ENCODE peak calls at places on chromosome 10, in seven cellular contexts. Z, N, D, A, X, Q and H are unnamed samples.

GRCh38 chr10:26790596-26790995 is 70.2 kb downstream of the ABI1 start:
- DNase-seq in X (no peak), Z (no peak), N (no peak), D (no peak), Q (no peak), A (no peak), H (no peak)

GRCh38 chr10:89655722-89656121 is 10.7 kb upstream of the PANK1 start:
- DNase-seq in Q (no peak), X (no peak), Z (no peak), A (no peak), D (no peak), N (no peak), H (no peak)

GRCh38 chr10:44955408-44956070 is 4.1 kb upstream of the RASSF4 start:
- DNase-seq in Z (no peak), A (no peak), X (no peak), N (peak), D (no peak), Q (no peak), H (no peak)

GRCh38 chr10:44843484-44843883 is 67.7 kb upstream of the TMEM72 start:
- DNase-seq in Z (no peak), Q (no peak), X (no peak), D (no peak), A (no peak), N (no peak), H (no peak)

GRCh38 chr10:112763916-112764520 is 186.0 kb upstream of the TCF7L2 start:
- DNase-seq in X (no peak), A (no peak), D (no peak), Q (peak), N (no peak), Z (no peak), H (no peak)

GRCh38 chr10:30705086-30705624 is 75.6 kb upstream of the LYZL2 start:
- DNase-seq in D (no peak), Q (no peak), A (no peak), X (no peak), N (no peak), Z (no peak), H (no peak)

GRCh38 chr10:133441780-133442179 is 12.0 kb upstream of the SCART1 start:
- DNase-seq in N (no peak), D (peak), Z (no peak), A (no peak), Q (no peak), X (no peak), H (no peak)

GRCh38 chr10:53749439-53749838 is 976.9 kb upstream of the MBL2 start:
- DNase-seq in N (no peak), D (no peak), A (no peak), Z (no peak), Q (no peak), X (no peak), H (no peak)

GRCh38 chr10:30488319-30488718 is 54.3 kb downstream of the MAP3K8 start:
- DNase-seq in A (no peak), X (no peak), Z (no peak), N (no peak), D (no peak), Q (no peak), H (no peak)

GRCh38 chr10:130741901-130742625 is 569.5 kb downstream of the TCERG1L start:
- DNase-seq in A (no peak), Q (no peak), N (no peak), Z (peak), D (no peak), X (no peak), H (no peak)

GRCh38 chr10:77628906-77629730 is 8.5 kb downstream of the KCNMA1 start:
- DNase-seq in N (no peak), Q (no peak), D (no peak), X (no peak), A (no peak), Z (no peak), H (no peak)

GRCh38 chr10:13788701-13789447 is 202.1 kb downstream of the PRPF18 start:
- DNase-seq in D (no peak), Q (no peak), X (peak), A (no peak), Z (no peak), N (peak), H (no peak)

GRCh38 chr10:23001901-23002516 is 74.2 kb downstream of the ARMC3 start:
- DNase-seq in Z (no peak), N (no peak), X (no peak), A (no peak), D (no peak), Q (no peak), H (no peak)

GRCh38 chr10:119456435-119456810 is 86.1 kb downstream of the RGS10 start:
- DNase-seq in N (no peak), Q (no peak), Z (no peak), A (no peak), D (no peak), X (no peak), H (no peak)

GRCh38 chr10:76942556-76943416 is 694.8 kb downstream of the KCNMA1 start:
- DNase-seq in D (no peak), N (no peak), X (no peak), Q (no peak), Z (no peak), A (no peak), H (no peak)

DNA sequence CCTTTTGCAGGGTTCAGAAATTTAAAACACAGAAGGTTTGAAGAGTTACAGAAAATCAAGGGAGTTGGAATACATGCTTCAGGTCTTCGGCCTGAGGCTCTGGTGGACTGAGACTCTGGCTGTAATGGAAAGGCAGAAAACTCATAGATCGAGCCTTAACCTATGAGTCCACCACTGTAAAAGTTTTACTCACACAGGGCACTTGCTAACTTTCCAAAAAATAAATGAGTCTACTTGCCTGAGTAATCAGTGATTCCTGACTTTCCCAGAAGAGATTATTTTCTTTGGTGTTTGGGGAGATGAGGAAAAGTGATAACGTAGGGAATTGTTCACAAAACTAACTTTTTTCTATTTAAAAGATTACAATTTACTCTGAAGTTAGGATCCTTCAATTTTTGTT is 108.0 kb downstream of the MBL2 start:
- DNase-seq in X (no peak), N (no peak), Q (no peak), A (no peak), Z (no peak), D (no peak), H (no peak)
- TF ChIP-seq CTCF in X (no peak), N (no peak), Q (no peak), A (no peak), Z (no peak), D (no peak), H (no peak)

DNA sequence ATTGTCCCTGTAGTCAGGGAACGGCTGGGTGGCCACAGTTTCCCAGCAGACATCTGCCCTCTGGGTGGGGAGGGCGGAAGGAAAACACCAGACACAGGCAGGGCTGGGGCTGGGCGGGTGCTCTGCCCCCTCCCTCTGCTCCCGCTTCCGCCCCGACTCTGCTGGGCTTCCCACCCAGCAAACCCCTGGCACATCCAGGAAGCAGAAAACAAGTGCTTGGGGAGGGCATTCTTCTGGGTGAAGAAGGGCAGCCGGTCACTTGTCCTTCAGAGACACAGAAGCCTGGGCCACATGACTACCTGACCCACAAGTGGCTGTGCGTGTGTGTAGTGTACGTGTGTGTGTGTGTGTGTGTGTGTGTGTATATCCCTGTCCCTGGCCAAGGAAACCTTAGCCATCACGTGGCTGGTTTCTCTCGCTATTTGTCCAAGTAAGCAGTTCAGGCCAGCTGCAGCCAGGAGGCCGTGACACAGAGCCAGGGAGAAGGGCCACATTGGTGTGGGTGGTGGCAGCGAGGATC is 77.9 kb downstream of the ZMIZ1 start:
- DNase-seq in D (peak), X (peak), Q (no peak), N (peak), Z (no peak), A (no peak), H (no peak)
- TF ChIP-seq CTCF in D (no peak), X (no peak), Q (peak), N (peak), Z (no peak), A (no peak), H (no peak)

GRCh38 chr10:94349327-94349726 is 13.4 kb downstream of the NOC3L start:
- DNase-seq in N (no peak), D (no peak), Z (no peak), A (no peak), X (no peak), Q (no peak), H (no peak)
- TF ChIP-seq CTCF in N (no peak), D (no peak), Z (no peak), A (no peak), X (no peak), Q (no peak), H (no peak)

GRCh38 chr10:124533266-124533665 is 71.6 kb downstream of the LHPP start:
- DNase-seq in Q (no peak), X (no peak), Z (no peak), A (no peak), D (no peak), N (no peak), H (no peak)

GRCh38 chr10:124534821-124535601 is 73.4 kb downstream of the LHPP start:
- DNase-seq in A (no peak), Q (no peak), D (no peak), N (no peak), Z (no peak), X (no peak), H (no peak)

GRCh38 chr10:124532788-124533187 is 71.2 kb downstream of the LHPP start:
- DNase-seq in N (no peak), Q (no peak), A (no peak), D (no peak), Z (no peak), X (no peak), H (no peak)

GRCh38 chr10:124535731-124536495 is 74.3 kb downstream of the LHPP start:
- DNase-seq in Z (no peak), D (no peak), A (no peak), X (no peak), Q (no peak), N (no peak), H (peak)

GRCh38 chr10:124534231-124534798 is 72.7 kb downstream of the LHPP start:
- DNase-seq in Z (no peak), A (peak), D (no peak), X (no peak), Q (no peak), N (peak), H (peak)
- TF ChIP-seq CTCF in Z (no peak), A (no peak), D (no peak), X (peak), Q (no peak), N (peak), H (peak)

GRCh38 chr10:3902809-3903410 is 117.9 kb upstream of the KLF6 start:
- DNase-seq in Q (no peak), X (no peak), N (no peak), A (no peak), D (no peak), Z (no peak), H (no peak)

GRCh38 chr10:3898821-3899220 is 113.8 kb upstream of the KLF6 start:
- DNase-seq in Q (no peak), Z (no peak), N (no peak), D (no peak), A (no peak), X (no peak), H (no peak)

GRCh38 chr10:3901370-3901769 is 116.4 kb upstream of the KLF6 start:
- DNase-seq in Z (no peak), D (no peak), X (no peak), N (no peak), Q (no peak), A (no peak), H (no peak)

GRCh38 chr10:3904419-3904975 is 119.5 kb upstream of the KLF6 start:
- DNase-seq in D (no peak), Z (no peak), Q (no peak), A (no peak), X (no peak), N (no peak), H (no peak)

DNA sequence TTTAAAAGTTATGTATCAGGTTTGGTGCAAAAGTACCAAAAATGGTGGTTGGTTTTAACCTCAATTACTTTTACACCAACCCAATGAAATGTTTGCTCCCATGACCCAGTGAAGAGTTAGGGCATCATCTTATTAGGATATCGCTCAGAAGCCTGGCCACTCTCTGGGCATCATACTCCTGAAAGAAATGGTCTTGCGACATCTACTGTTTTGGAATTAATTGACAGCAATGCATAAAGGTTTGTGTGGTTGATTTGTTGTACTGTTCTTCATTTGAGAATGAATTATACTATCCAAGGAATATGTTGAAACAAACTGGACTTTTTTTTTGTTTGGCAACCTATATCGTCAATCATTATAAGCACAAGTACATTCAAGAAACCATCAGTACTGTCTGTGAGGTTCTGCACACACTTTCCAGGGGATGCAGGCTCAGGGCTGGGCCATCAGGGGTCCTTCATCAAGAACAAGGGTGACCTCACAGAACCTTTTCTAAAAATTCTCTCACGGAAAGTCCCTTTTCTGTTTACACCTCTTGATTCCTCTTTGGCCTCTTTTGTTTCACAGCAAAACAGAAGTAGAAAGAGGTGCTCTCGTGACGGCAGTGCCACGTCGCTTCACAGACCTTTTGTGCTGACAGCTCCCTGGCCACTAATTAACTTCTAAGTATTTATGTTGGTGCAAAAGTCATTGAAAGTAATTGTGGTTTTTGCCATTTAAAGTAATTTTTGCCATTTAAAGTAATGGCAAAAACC is 117.2 kb upstream of the KLF6 start:
- DNase-seq in A (no peak), Q (no peak), D (no peak), N (peak), X (no peak), Z (no peak), H (peak)
- TF ChIP-seq CTCF in A (no peak), Q (no peak), D (no peak), N (no peak), X (no peak), Z (no peak), H (peak)

GRCh38 chr10:75904499-75905283 is 473.3 kb downstream of the LRMDA start:
- DNase-seq in N (no peak), Q (no peak), X (no peak), D (no peak), A (no peak), Z (no peak), H (no peak)

GRCh38 chr10:75911426-75911825 is 480.0 kb downstream of the LRMDA start:
- DNase-seq in D (no peak), N (no peak), X (no peak), Z (no peak), Q (no peak), A (no peak), H (no peak)

GRCh38 chr10:75910032-75910431 is 478.6 kb downstream of the LRMDA start:
- DNase-seq in A (no peak), N (no peak), D (no peak), X (no peak), Q (no peak), Z (no peak), H (no peak)
- TF ChIP-seq CTCF in A (no peak), N (peak), D (no peak), X (peak), Q (peak), Z (peak), H (no peak)

GRCh38 chr10:71834343-71834674 is 16.7 kb downstream of the PSAP start:
- DNase-seq in X (peak), Z (no peak), A (no peak), N (no peak), D (no peak), Q (no peak), H (no peak)

GRCh38 chr10:71838264-71839211 is 12.5 kb downstream of the PSAP start:
- DNase-seq in D (no peak), X (no peak), Z (no peak), Q (no peak), A (no peak), N (no peak), H (no peak)

GRCh38 chr10:71835671-71836593 is 15.1 kb downstream of the PSAP start:
- DNase-seq in Q (no peak), N (peak), D (no peak), A (no peak), X (peak), Z (no peak), H (peak)

GRCh38 chr10:71836594-71836970 is 14.5 kb downstream of the PSAP start:
- DNase-seq in A (no peak), N (no peak), Z (no peak), X (peak), D (no peak), Q (no peak), H (no peak)

GRCh38 chr10:71837085-71837827 is 13.8 kb downstream of the PSAP start:
- DNase-seq in Q (no peak), D (no peak), A (no peak), Z (peak), X (peak), N (no peak), H (no peak)
- TF ChIP-seq CTCF in Q (peak), D (no peak), A (no peak), Z (peak), X (peak), N (peak), H (peak)

DNA sequence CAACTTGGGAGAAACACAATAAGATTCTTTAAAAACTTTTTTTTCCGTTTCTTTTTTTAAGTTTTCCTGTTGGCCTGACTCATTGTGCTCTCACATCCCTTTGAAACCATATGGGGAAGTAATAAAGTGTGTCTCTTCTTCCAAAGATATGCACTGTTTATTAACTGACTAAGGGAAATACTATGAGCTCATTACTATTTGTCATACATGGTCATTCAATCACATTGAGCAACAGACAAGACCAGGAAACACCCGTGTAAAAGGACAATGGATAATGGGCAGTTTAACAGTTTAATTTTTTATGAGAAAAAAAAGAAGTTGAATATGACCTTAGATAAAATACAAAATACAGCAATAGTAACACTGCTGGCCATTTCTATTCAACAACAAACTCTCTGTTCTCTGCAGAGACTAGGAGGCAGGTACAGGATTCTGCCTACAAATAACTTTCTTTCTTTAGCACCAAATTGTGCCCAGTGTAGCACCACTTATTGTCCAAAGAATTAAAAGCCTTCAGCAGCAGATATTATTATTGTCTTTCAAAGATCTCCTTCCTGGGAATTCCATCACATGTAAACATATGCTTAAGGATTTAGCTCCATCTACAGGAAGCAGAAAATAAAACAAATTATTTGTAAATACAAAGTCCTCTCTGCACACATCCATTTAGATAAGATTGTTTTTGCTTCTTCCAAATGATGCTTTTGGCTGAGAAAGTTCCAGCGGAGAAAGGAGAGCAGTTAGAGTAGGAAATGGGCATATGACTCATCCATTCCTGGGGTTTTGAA is 55.0 kb upstream of the AKR1E2 start:
- DNase-seq in X (no peak), D (no peak), Z (no peak), Q (peak), N (no peak), A (no peak), H (no peak)
- TF ChIP-seq CTCF in X (peak), D (no peak), Z (no peak), Q (peak), N (peak), A (no peak), H (peak)

GRCh38 chr10:43362191-43362839 is 9.1 kb upstream of the FXYD4 start:
- DNase-seq in X (peak), A (peak), Q (peak), Z (peak), N (peak), D (peak), H (peak)
- TF ChIP-seq CTCF in X (peak), A (no peak), Q (peak), Z (peak), N (peak), D (peak), H (peak)

GRCh38 chr10:46539596-46540411 is 16.7 kb downstream of the GPRIN2 start:
- DNase-seq in X (no peak), A (no peak), Q (peak), D (peak), Z (peak), N (no peak), H (no peak)

GRCh38 chr10:46540412-46541016 is 15.9 kb downstream of the GPRIN2 start:
- DNase-seq in X (peak), Z (peak), N (no peak), D (peak), Q (no peak), A (no peak), H (no peak)

GRCh38 chr10:46542567-46543323 is 13.7 kb downstream of the GPRIN2 start:
- DNase-seq in X (peak), Q (no peak), Z (peak), N (peak), D (no peak), A (no peak), H (no peak)

GRCh38 chr10:46541735-46542566 is 14.5 kb downstream of the GPRIN2 start:
- DNase-seq in Q (no peak), Z (no peak), N (peak), D (no peak), A (no peak), X (peak), H (no peak)

GRCh38 chr10:46541017-46541661 is 15.3 kb downstream of the GPRIN2 start:
- DNase-seq in X (peak), D (peak), Q (no peak), A (no peak), Z (peak), N (peak), H (no peak)
- TF ChIP-seq CTCF in X (peak), D (no peak), Q (peak), A (no peak), Z (peak), N (peak), H (no peak)